ENCODE peak calls at places on chromosomes 3 and 15, in eight cellular contexts. One of them, this sample, is unnamed.

GRCh38 chr15:67089218-67090193 is 24.1 kb downstream of the SMAD3 start:
- DNase-seq in HepG2: no peak
- DNase-seq in SK-N-SH: no peak
- DNase-seq in GM23338: no peak
- DNase-seq in HCT116: no peak
- DNase-seq in K562: peak
- DNase-seq in HL-60: no peak
- DNase-seq in GM12878: no peak
- DNase-seq in this sample: no peak

GRCh38 chr3:156633335-156633734 is 41.1 kb upstream of the TIPARP start:
- DNase-seq in HepG2: no peak
- DNase-seq in SK-N-SH: no peak
- DNase-seq in GM23338: no peak
- DNase-seq in HCT116: no peak
- DNase-seq in K562: no peak
- DNase-seq in HL-60: no peak
- DNase-seq in GM12878: no peak
- DNase-seq in this sample: no peak

GRCh38 chr3:128746881-128747280 is 20.9 kb downstream of the RAB7A start:
- DNase-seq in HepG2: no peak
- DNase-seq in SK-N-SH: no peak
- DNase-seq in GM23338: no peak
- DNase-seq in HCT116: no peak
- DNase-seq in K562: no peak
- DNase-seq in HL-60: no peak
- DNase-seq in GM12878: no peak
- DNase-seq in this sample: no peak

GRCh38 chr3:39127296-39127906 is 19.9 kb downstream of the TTC21A start:
- DNase-seq in HepG2: no peak
- DNase-seq in SK-N-SH: no peak
- DNase-seq in GM23338: no peak
- DNase-seq in HCT116: no peak
- DNase-seq in K562: no peak
- DNase-seq in HL-60: no peak
- DNase-seq in GM12878: no peak
- DNase-seq in this sample: no peak

GRCh38 chr3:38985981-38986380 is 65.8 kb downstream of the SCN11A start:
- DNase-seq in HepG2: no peak
- DNase-seq in SK-N-SH: no peak
- DNase-seq in GM23338: no peak
- DNase-seq in HCT116: no peak
- DNase-seq in K562: no peak
- DNase-seq in HL-60: no peak
- DNase-seq in GM12878: no peak
- DNase-seq in this sample: no peak

GRCh38 chr3:52070724-52071621 is 14.6 kb upstream of the DUSP7 start:
- DNase-seq in HepG2: no peak
- DNase-seq in SK-N-SH: peak
- DNase-seq in GM23338: no peak
- DNase-seq in HCT116: no peak
- DNase-seq in K562: no peak
- DNase-seq in HL-60: no peak
- DNase-seq in GM12878: no peak
- DNase-seq in this sample: no peak

GRCh38 chr15:40584191-40584590 is 9.9 kb upstream of the KNL1 start:
- DNase-seq in HepG2: no peak
- DNase-seq in SK-N-SH: no peak
- DNase-seq in GM23338: no peak
- DNase-seq in HCT116: no peak
- DNase-seq in K562: no peak
- DNase-seq in HL-60: no peak
- DNase-seq in GM12878: no peak
- DNase-seq in this sample: no peak

GRCh38 chr3:15041950-15042349 is 23.2 kb downstream of the MRPS25 start:
- DNase-seq in HepG2: no peak
- DNase-seq in SK-N-SH: no peak
- DNase-seq in GM23338: no peak
- DNase-seq in HCT116: no peak
- DNase-seq in K562: no peak
- DNase-seq in HL-60: no peak
- DNase-seq in GM12878: no peak
- DNase-seq in this sample: no peak

GRCh38 chr15:78065973-78066946 is 11.3 kb downstream of the TBC1D2B start:
- DNase-seq in HepG2: no peak
- DNase-seq in SK-N-SH: no peak
- DNase-seq in GM23338: no peak
- DNase-seq in HCT116: no peak
- DNase-seq in K562: no peak
- DNase-seq in HL-60: no peak
- DNase-seq in GM12878: peak
- DNase-seq in this sample: no peak

GRCh38 chr15:78067328-78068241 is 9.9 kb downstream of the TBC1D2B start:
- DNase-seq in HepG2: no peak
- DNase-seq in SK-N-SH: peak
- DNase-seq in GM23338: no peak
- DNase-seq in HCT116: no peak
- DNase-seq in K562: no peak
- DNase-seq in HL-60: no peak
- DNase-seq in GM12878: no peak
- DNase-seq in this sample: no peak

GRCh38 chr15:78063966-78064365 is 13.5 kb downstream of the TBC1D2B start:
- DNase-seq in HepG2: no peak
- DNase-seq in SK-N-SH: no peak
- DNase-seq in GM23338: no peak
- DNase-seq in HCT116: no peak
- DNase-seq in K562: no peak
- DNase-seq in HL-60: no peak
- DNase-seq in GM12878: no peak
- DNase-seq in this sample: no peak

GRCh38 chr15:78064544-78064943 is 13.0 kb downstream of the TBC1D2B start:
- DNase-seq in HepG2: no peak
- DNase-seq in SK-N-SH: no peak
- DNase-seq in GM23338: no peak
- DNase-seq in HCT116: no peak
- DNase-seq in K562: no peak
- DNase-seq in HL-60: no peak
- DNase-seq in GM12878: no peak
- DNase-seq in this sample: no peak

GRCh38 chr15:78065284-78065872 is 12.1 kb downstream of the TBC1D2B start:
- DNase-seq in HepG2: peak
- DNase-seq in SK-N-SH: no peak
- DNase-seq in GM23338: no peak
- DNase-seq in HCT116: no peak
- DNase-seq in K562: no peak
- DNase-seq in HL-60: no peak
- DNase-seq in GM12878: no peak
- DNase-seq in this sample: no peak
- TF ChIP-seq REST in HepG2: peak
- TF ChIP-seq REST in SK-N-SH: no peak
- TF ChIP-seq REST in GM23338: no peak
- TF ChIP-seq REST in HCT116: no peak
- TF ChIP-seq REST in K562: no peak
- TF ChIP-seq REST in HL-60: no peak
- TF ChIP-seq REST in GM12878: no peak
- TF ChIP-seq REST in this sample: no peak

GRCh38 chr3:192212335-192212734 is 515.0 kb downstream of the FGF12 start:
- DNase-seq in HepG2: no peak
- DNase-seq in SK-N-SH: no peak
- DNase-seq in GM23338: no peak
- DNase-seq in HCT116: no peak
- DNase-seq in K562: no peak
- DNase-seq in HL-60: no peak
- DNase-seq in GM12878: no peak
- DNase-seq in this sample: no peak
- TF ChIP-seq CTCF in HepG2: no peak
- TF ChIP-seq CTCF in SK-N-SH: peak
- TF ChIP-seq CTCF in GM23338: peak
- TF ChIP-seq CTCF in HCT116: no peak
- TF ChIP-seq CTCF in K562: no peak
- TF ChIP-seq CTCF in HL-60: peak
- TF ChIP-seq CTCF in GM12878: peak
- TF ChIP-seq CTCF in this sample: peak

GRCh38 chr15:89785771-89786135 is 9.6 kb downstream of the MESP2 start:
- DNase-seq in HepG2: no peak
- DNase-seq in SK-N-SH: no peak
- DNase-seq in GM23338: no peak
- DNase-seq in HCT116: no peak
- DNase-seq in K562: no peak
- DNase-seq in HL-60: no peak
- DNase-seq in GM12878: no peak
- DNase-seq in this sample: no peak

GRCh38 chr15:89784686-89784960 is 8.5 kb downstream of the MESP2 start:
- DNase-seq in HepG2: no peak
- DNase-seq in SK-N-SH: no peak
- DNase-seq in GM23338: no peak
- DNase-seq in HCT116: no peak
- DNase-seq in K562: no peak
- DNase-seq in HL-60: no peak
- DNase-seq in GM12878: no peak
- DNase-seq in this sample: no peak

GRCh38 chr15:89783861-89784685 is 7.9 kb downstream of the MESP2 start:
- DNase-seq in HepG2: no peak
- DNase-seq in SK-N-SH: peak
- DNase-seq in GM23338: no peak
- DNase-seq in HCT116: no peak
- DNase-seq in K562: no peak
- DNase-seq in HL-60: no peak
- DNase-seq in GM12878: no peak
- DNase-seq in this sample: no peak

GRCh38 chr15:89783111-89783860 is 7.2 kb downstream of the MESP2 start:
- DNase-seq in HepG2: no peak
- DNase-seq in SK-N-SH: peak
- DNase-seq in GM23338: peak
- DNase-seq in HCT116: no peak
- DNase-seq in K562: peak
- DNase-seq in HL-60: no peak
- DNase-seq in GM12878: no peak
- DNase-seq in this sample: no peak

DNA sequence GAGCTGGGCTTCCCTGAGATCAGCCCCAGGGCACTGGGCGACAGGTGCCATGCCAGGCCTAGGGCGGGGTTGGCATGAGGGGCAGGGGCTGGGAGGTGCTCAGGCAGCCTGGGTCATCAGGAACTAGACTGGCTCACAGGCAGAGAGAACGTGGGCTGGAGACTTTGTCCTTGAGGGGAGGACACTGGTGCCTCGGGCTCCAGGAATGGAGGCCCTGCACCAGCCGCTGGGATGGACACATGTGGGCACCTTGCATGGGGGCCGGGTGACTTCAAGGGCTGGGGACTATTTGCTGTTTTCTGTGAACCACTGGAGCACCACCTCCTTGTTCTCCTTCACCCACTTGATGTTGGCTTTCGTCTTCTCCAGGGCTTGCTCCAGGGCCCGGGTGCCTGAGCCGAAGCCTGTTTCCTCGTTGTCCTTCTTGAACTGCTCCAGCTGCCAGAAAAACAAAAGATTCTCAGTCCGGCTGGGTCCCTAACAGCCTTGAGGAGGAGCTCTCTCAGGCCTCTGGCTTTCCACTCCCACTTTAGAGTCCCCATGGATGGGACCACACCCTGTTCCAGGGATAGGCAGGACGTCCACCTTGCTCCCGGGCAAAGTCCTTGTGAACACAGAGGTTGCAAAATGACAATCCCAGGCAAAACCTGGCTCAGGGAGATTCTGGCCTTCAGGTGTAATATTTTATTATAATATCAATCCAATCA is 9.1 kb downstream of the MESP2 start:
- DNase-seq in HepG2: peak
- DNase-seq in SK-N-SH: no peak
- DNase-seq in GM23338: no peak
- DNase-seq in HCT116: no peak
- DNase-seq in K562: no peak
- DNase-seq in HL-60: no peak
- DNase-seq in GM12878: no peak
- DNase-seq in this sample: no peak
- TF ChIP-seq POLR2AphosphoS5 in HepG2: no peak
- TF ChIP-seq POLR2AphosphoS5 in SK-N-SH: no peak
- TF ChIP-seq POLR2AphosphoS5 in GM23338: no peak
- TF ChIP-seq POLR2AphosphoS5 in HCT116: no peak
- TF ChIP-seq POLR2AphosphoS5 in K562: no peak
- TF ChIP-seq POLR2AphosphoS5 in HL-60: no peak
- TF ChIP-seq POLR2AphosphoS5 in GM12878: no peak
- TF ChIP-seq POLR2AphosphoS5 in this sample: no peak

GRCh38 chr3:120640231-120640630 is 41.8 kb downstream of the HGD start:
- DNase-seq in HepG2: no peak
- DNase-seq in SK-N-SH: no peak
- DNase-seq in GM23338: no peak
- DNase-seq in HCT116: no peak
- DNase-seq in K562: no peak
- DNase-seq in HL-60: no peak
- DNase-seq in GM12878: no peak
- DNase-seq in this sample: no peak

GRCh38 chr3:120634539-120634938 is 38.4 kb downstream of the NDUFB4 start:
- DNase-seq in HepG2: no peak
- DNase-seq in SK-N-SH: no peak
- DNase-seq in GM23338: no peak
- DNase-seq in HCT116: no peak
- DNase-seq in K562: no peak
- DNase-seq in HL-60: no peak
- DNase-seq in GM12878: no peak
- DNase-seq in this sample: no peak

GRCh38 chr3:120641696-120642246 is 40.3 kb downstream of the HGD start:
- DNase-seq in HepG2: no peak
- DNase-seq in SK-N-SH: no peak
- DNase-seq in GM23338: no peak
- DNase-seq in HCT116: no peak
- DNase-seq in K562: no peak
- DNase-seq in HL-60: no peak
- DNase-seq in GM12878: no peak
- DNase-seq in this sample: no peak

GRCh38 chr3:120636790-120637401 is 40.8 kb downstream of the NDUFB4 start:
- DNase-seq in HepG2: no peak
- DNase-seq in SK-N-SH: no peak
- DNase-seq in GM23338: no peak
- DNase-seq in HCT116: no peak
- DNase-seq in K562: no peak
- DNase-seq in HL-60: no peak
- DNase-seq in GM12878: no peak
- DNase-seq in this sample: no peak

DNA sequence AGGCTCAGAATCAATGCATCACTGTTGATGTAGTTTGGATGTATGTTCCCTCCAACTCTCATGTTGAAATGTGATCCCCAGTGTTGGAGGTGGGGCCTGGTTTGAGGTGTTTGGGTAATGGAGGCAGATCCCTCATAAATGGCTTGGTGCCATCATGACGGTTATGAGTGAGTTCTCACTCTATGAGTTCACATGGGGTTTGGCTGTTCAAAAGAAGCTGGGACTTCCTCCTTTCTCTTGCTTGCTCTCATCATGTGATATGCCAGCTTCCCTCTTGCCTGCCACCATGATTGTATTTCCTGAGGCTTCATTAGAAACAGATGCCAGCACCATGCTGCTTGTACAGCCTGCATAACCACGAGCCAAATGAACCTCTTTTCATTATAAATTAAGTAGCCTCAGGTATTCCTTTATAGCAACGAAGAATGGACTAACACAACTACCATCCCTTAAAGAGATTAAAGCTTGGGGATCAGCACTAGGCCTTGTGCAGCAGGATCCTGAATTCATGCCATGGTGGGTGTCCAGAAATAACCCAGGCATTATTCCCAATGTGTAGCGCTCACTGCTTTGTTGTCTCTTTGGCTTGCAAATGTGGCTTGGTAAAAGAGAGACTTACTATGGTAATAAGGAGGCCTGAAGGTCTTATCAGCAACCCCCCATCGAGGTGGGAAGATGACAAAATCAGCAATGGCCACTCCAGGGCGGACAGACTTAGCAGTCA is 41.9 kb downstream of the NDUFB4 start:
- DNase-seq in HepG2: no peak
- DNase-seq in SK-N-SH: no peak
- DNase-seq in GM23338: no peak
- DNase-seq in HCT116: no peak
- DNase-seq in K562: no peak
- DNase-seq in HL-60: peak
- DNase-seq in GM12878: no peak
- DNase-seq in this sample: no peak
- TF ChIP-seq REST in HepG2: no peak
- TF ChIP-seq REST in SK-N-SH: no peak
- TF ChIP-seq REST in GM23338: no peak
- TF ChIP-seq REST in HCT116: no peak
- TF ChIP-seq REST in K562: no peak
- TF ChIP-seq REST in HL-60: no peak
- TF ChIP-seq REST in GM12878: no peak
- TF ChIP-seq REST in this sample: no peak